ENCODE peak calls at places on chromosomes 2 and 18, in six cellular contexts. E is dorsolateral prefrontal cortex, J is KG1, F is colonic mucosa, L is K562, S is SW 1271. T is an unnamed sample.

GRCh38 chr18:48201337-48201705 is 207.9 kb downstream of the ZBTB7C start:
- DNase-seq in E (no peak), J (no peak), F (no peak), L (no peak), S (no peak), T (no peak)

GRCh38 chr2:1563084-1563857 is 150.0 kb downstream of the TPO start:
- DNase-seq in E (no peak), J (no peak), F (no peak), L (no peak), S (no peak), T (peak)

GRCh38 chr2:48415765-48416515 is 114.0 kb upstream of the STON1 start:
- DNase-seq in E (no peak), J (no peak), F (no peak), L (no peak), S (peak), T (no peak)

GRCh38 chr2:73006969-73007710 is 64.4 kb downstream of the SFXN5 start:
- DNase-seq in E (no peak), J (no peak), F (no peak), L (no peak), S (no peak), T (no peak)

GRCh38 chr18:46148810-46149209 is 44.6 kb downstream of the HAUS1 start:
- DNase-seq in E (no peak), J (peak), F (peak), L (peak), S (peak), T (no peak)

GRCh38 chr2:71471276-71471675 is 17.9 kb downstream of the DYSF start:
- DNase-seq in E (no peak), J (no peak), F (no peak), L (no peak), S (peak), T (no peak)

GRCh38 chr2:31136732-31137131 is 1.5 kb downstream of the GALNT14 start:
- DNase-seq in E (no peak), J (no peak), F (no peak), L (no peak), S (peak), T (no peak)

GRCh38 chr2:25692737-25693445 is 19.5 kb upstream of the DTNB start:
- DNase-seq in E (no peak), J (no peak), F (no peak), L (no peak), S (no peak), T (no peak)

GRCh38 chr18:48547456-48548403 is 8.9 kb downstream of the CTIF start:
- DNase-seq in E (no peak), J (no peak), F (no peak), L (peak), S (peak), T (no peak)

GRCh38 chr2:88545118-88545517 is 82.1 kb downstream of the EIF2AK3 start:
- DNase-seq in E (no peak), J (no peak), F (no peak), L (peak), S (peak), T (no peak)

GRCh38 chr2:176156959-176157498 is at the start of gene HOXD3:
- DNase-seq in E (no peak), J (no peak), F (no peak), L (no peak), S (no peak), T (no peak)

GRCh38 chr2:14715600-14715999 is 83.1 kb downstream of the LRATD1 start:
- DNase-seq in E (no peak), J (no peak), F (no peak), L (no peak), S (no peak), T (no peak)

GRCh38 chr2:151999058-151999457 is 99.8 kb downstream of the CACNB4 start:
- DNase-seq in E (no peak), J (no peak), F (peak), L (peak), S (peak), T (no peak)

GRCh38 chr2:39994151-39994550 is 215.1 kb upstream of the THUMPD2 start:
- DNase-seq in E (no peak), J (no peak), F (no peak), L (no peak), S (no peak), T (no peak)

GRCh38 chr18:9915291-9916066 is 1.7 kb downstream of the VAPA start:
- DNase-seq in E (no peak), J (no peak), F (no peak), L (no peak), S (no peak), T (no peak)

T was measured in spleen.